ENCODE peak calls at places on chromosomes 11 and 22, in five cellular contexts. Q is H1, O is H9, H is IMR-90, T is neuronal stem cell. E is an unnamed sample.

GRCh38 chr22:39453765-39454378 is 2.9 kb upstream of the MGAT3 start:
- DNase-seq in Q (no peak), O (no peak), H (peak), T (no peak), E (peak)

GRCh38 chr11:133619973-133620372 is 87.7 kb upstream of the OPCML start:
- DNase-seq in Q (no peak), O (no peak), H (no peak), T (no peak), E (no peak)

GRCh38 chr11:19686234-19686633 is 26.4 kb upstream of the NAV2 start:
- DNase-seq in Q (no peak), O (no peak), H (no peak), T (no peak), E (no peak)

GRCh38 chr22:44968736-44969135 is 41.1 kb downstream of the PHF21B start:
- DNase-seq in Q (no peak), O (no peak), H (no peak), T (no peak), E (no peak)

GRCh38 chr11:57586711-57587110 is 10.8 kb upstream of the SERPING1 start:
- DNase-seq in Q (no peak), O (no peak), H (no peak), T (no peak), E (no peak)

GRCh38 chr11:68857037-68857586 is 15.4 kb upstream of the CPT1A start:
- DNase-seq in Q (no peak), O (no peak), H (no peak), T (no peak), E (peak)

GRCh38 chr11:88117281-88117858 is 57.9 kb downstream of the RAB38 start:
- DNase-seq in Q (no peak), O (no peak), H (no peak), T (no peak), E (no peak)

GRCh38 chr22:45538284-45538683 is 35.6 kb downstream of the FBLN1 start:
- DNase-seq in Q (no peak), O (no peak), H (no peak), T (no peak), E (no peak)

GRCh38 chr11:61969838-61970452 is 2.5 kb upstream of the FTH1 start:
- DNase-seq in Q (no peak), O (no peak), H (peak), T (no peak), E (peak)

GRCh38 chr11:41522391-41522790 is 62.9 kb upstream of the LRRC4C start:
- DNase-seq in Q (no peak), O (no peak), H (no peak), T (no peak), E (no peak)

GRCh38 chr11:117823941-117824420 is 563 bp downstream of the FXYD2 start:
- DNase-seq in Q (no peak), O (peak), H (no peak), T (no peak), E (peak)

GRCh38 chr11:19460718-19461405 is 220.1 kb upstream of the E2F8 start:
- DNase-seq in Q (no peak), O (no peak), H (peak), T (no peak), E (no peak)

GRCh38 chr11:75919525-75919924 is 104.5 kb downstream of the UVRAG start:
- DNase-seq in Q (no peak), O (no peak), H (peak), T (no peak), E (no peak)

GRCh38 chr11:124329787-124330478 is 9.9 kb upstream of the OR8D2 start:
- DNase-seq in Q (no peak), O (no peak), H (peak), T (no peak), E (peak)

GRCh38 chr11:106950067-106950491 is 68.2 kb downstream of the GUCY1A2 start:
- DNase-seq in Q (no peak), O (no peak), H (no peak), T (no peak), E (no peak)

GRCh38 chr22:39690901-39691620 is 120.5 kb downstream of the CACNA1I start:
- DNase-seq in Q (no peak), O (peak), H (no peak), T (peak), E (no peak)

GRCh38 chr11:33476945-33477584 is 219.9 kb downstream of the HIPK3 start:
- DNase-seq in Q (no peak), O (no peak), H (peak), T (no peak), E (no peak)

GRCh38 chr22:39543095-39543494 is 10.5 kb upstream of the RPS19BP1 start:
- DNase-seq in Q (no peak), O (peak), H (peak), T (no peak), E (peak)

GRCh38 chr11:109085708-109086373 is 336.1 kb upstream of the C11orf87 start:
- DNase-seq in Q (no peak), O (no peak), H (peak), T (no peak), E (no peak)

GRCh38 chr11:28107331-28107725 is 628 bp downstream of the KIF18A start:
- DNase-seq in Q (no peak), O (no peak), H (peak), T (no peak), E (peak)

GRCh38 chr11:103803062-103803461 is 233.4 kb upstream of the DDI1 start:
- DNase-seq in Q (no peak), O (no peak), H (peak), T (no peak), E (peak)

GRCh38 chr22:25567305-25567704 is 2.8 kb downstream of the GRK3 start:
- DNase-seq in Q (no peak), O (no peak), H (no peak), T (no peak), E (no peak)

GRCh38 chr22:43000441-43001175 is 14.3 kb downstream of the PACSIN2 start:
- DNase-seq in Q (no peak), O (no peak), H (peak), T (no peak), E (peak)

GRCh38 chr11:94417386-94417987 is 16.3 kb upstream of the GPR83 start:
- DNase-seq in Q (no peak), O (no peak), H (peak), T (no peak), E (peak)

GRCh38 chr11:120186799-120187591 is 23.8 kb upstream of the OAF start:
- DNase-seq in Q (no peak), O (peak), H (peak), T (no peak), E (no peak)

GRCh38 chr11:34907934-34908593 is 8.1 kb downstream of the APIP start:
- DNase-seq in Q (no peak), O (no peak), H (no peak), T (no peak), E (peak)

GRCh38 chr22:30226192-30226832 is 20.2 kb downstream of the LIF start:
- DNase-seq in Q (no peak), O (no peak), H (peak), T (no peak), E (peak)

GRCh38 chr11:88704505-88704904 is 361.3 kb downstream of the GRM5 start:
- DNase-seq in Q (no peak), O (no peak), H (peak), T (peak), E (no peak)

GRCh38 chr11:116642902-116643301 is 129.9 kb downstream of the BUD13 start:
- DNase-seq in Q (no peak), O (no peak), H (no peak), T (no peak), E (no peak)

GRCh38 chr11:125481531-125481930 is 14.5 kb downstream of the FEZ1 start:
- DNase-seq in Q (no peak), O (no peak), H (no peak), T (no peak), E (no peak)

GRCh38 chr11:130272336-130272735 is 42.4 kb downstream of the ZBTB44 start:
- DNase-seq in Q (no peak), O (no peak), H (no peak), T (no peak), E (no peak)

GRCh38 chr11:36689442-36689841 is 91.4 kb upstream of the RAG2 start:
- DNase-seq in Q (no peak), O (no peak), H (no peak), T (no peak), E (no peak)

GRCh38 chr11:3775761-3776406 is 21.5 kb downstream of the NUP98 start:
- DNase-seq in Q (no peak), O (no peak), H (no peak), T (no peak), E (no peak)

GRCh38 chr11:59669611-59670009 is 773 bp upstream of the PATL1 start:
- DNase-seq in Q (no peak), O (no peak), H (peak), T (no peak), E (peak)

GRCh38 chr11:81725691-81726090 is 1008.0 kb downstream of the FAM181B start:
- DNase-seq in Q (no peak), O (no peak), H (no peak), T (no peak), E (peak)

DNA sequence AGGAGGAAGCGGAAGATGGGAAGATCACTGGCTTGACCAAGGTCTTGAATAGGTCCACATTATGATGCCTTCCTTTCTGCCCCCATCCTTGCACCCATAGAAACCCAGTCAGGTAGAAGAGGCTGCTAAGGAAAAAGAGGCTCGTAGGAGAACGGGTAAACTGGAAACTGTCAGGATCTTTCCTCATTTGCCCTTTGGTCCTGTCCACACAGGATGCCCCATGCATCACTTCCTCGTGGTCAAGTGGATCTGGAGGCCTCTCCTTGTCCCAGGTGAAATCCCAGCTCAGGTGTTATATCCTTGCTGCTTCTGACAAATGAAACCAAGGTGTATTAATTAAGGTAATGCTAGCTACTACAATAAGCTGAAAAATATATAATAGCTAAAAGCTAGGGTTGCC is 8.0 kb upstream of the ZBTB16 start:
- DNase-seq in Q (no peak), O (no peak), H (no peak), T (no peak), E (no peak)
- H3K23ac ChIP-seq in Q (no peak), O (no peak), H (no peak), T (no peak), E (no peak)

DNA sequence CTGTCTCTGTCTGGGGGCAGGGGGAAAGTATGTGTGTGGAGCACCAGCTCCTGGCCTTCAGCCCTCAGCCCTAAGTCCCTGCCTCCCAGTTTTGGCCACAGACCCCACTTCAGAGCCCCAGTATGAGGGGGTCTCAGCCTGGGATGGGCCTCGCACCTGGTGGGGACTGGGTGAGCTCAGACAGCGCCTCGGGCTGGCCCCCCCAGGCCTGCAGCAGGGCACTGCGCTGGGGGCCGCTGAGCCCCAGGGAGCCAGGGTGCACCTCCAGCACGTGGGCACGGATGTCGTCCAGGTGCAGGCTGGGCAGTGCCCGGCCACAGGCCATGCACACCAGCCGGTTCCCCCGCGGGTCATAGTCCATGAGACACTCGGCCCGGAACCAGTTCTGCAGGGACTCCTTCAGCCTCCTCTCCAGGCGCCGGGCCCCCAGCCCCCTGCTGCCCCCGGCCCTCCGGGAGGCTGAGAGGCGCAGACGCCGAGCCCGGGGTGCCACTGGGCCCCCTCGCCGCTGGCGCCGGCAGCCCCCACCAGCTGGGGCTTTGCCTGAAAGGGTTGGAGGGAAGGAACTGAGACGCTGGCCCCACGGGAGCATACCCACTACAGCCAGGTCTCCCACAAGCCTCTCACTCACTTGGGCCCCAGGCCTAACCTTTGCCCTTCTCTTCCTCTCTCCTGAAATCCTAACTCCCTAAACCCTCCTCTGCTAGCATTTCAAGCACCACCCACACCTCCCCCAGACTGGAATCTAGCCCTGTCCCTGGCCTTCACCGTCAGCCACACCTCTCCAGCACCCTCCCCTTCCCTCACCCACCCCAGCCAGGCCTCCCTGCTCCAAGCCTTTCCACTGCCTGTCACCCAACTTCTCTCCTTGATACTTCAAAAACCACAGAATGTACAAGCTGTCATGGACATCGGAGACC is 3.6 kb downstream of the ZFTA start:
- DNase-seq in Q (no peak), O (peak), H (no peak), T (no peak), E (no peak)
- H3K9ac ChIP-seq in Q (no peak), O (no peak), H (no peak), T (peak), E (no peak)

DNA sequence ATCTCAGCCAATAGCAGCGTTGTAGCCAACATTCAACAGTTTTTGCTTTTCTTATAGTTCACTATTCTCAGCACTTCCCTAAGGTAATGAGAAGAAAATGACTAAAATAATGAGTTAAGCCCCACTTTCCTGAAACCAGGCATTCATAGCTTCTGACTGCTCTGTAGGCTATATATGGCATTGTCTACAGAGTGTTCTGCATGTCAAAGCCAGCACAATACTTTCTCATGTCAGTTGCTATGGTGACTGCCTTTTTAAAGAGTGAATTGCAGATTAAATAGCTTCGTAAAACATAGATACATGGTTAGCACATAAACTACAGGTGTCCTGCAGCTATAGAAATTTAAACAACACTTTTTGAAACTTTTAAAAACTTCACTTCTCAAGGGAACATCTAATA is 1256.1 kb upstream of the CNTN5 start:
- DNase-seq in Q (no peak), O (no peak), H (no peak), T (no peak), E (no peak)
- H3K27ac ChIP-seq in Q (no peak), O (no peak), H (no peak), T (no peak), E (no peak)

GRCh38 chr11:504994-505344 is 2.1 kb downstream of the RNH1 start:
- DNase-seq in Q (no peak), O (no peak), H (no peak), T (no peak), E (no peak)

GRCh38 chr11:506950-507726 is at the start of gene RNH1:
- DNase-seq in Q (peak), O (peak), H (peak), T (peak), E (peak)

GRCh38 chr11:504053-504993 is 2.7 kb downstream of the RNH1 start:
- DNase-seq in Q (no peak), O (no peak), H (no peak), T (no peak), E (no peak)

GRCh38 chr11:507727-508515 is 879 bp upstream of the RNH1 start:
- DNase-seq in Q (no peak), O (no peak), H (no peak), T (no peak), E (peak)

DNA sequence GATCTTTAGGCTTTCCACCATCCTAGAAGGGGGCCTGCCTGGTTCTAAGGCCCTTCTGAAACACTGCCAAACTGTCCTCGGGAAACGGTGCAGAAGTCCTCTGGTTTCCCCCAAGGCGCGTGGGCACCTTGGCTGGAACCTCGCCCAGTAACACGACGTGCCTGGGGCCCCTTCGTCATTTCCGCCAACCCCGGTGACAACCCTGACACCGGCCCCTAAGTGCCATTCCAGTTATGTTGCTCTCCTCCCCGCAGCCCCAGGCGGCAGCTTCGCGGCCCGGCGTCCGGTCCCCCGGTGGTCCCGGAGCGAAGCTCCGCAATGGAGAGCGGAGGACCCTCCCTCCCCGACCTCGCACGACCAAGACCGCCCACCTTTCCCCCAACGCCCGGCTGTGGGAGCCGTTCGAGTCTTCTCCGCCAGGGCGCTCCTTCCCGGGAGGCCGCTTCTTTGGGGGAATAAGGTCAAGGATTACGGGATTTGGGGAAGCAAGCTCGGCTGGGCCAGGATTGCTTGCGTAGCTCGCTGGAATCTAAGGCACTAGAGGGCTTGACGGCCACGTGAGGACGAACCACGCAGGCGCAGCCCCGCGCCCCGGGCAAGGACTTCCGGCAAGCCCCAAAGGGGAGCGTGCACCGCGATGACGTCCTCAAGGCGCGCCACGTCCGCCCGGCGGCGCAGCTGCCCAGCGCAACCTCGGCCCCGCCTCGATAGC is 648 bp downstream of the RNH1 start:
- DNase-seq in Q (peak), O (peak), H (peak), T (no peak), E (peak)
- H3K23ac ChIP-seq in Q (no peak), O (no peak), H (peak), T (peak), E (no peak)

GRCh38 chr11:112856133-112856532 is 105.1 kb upstream of the NCAM1 start:
- DNase-seq in Q (no peak), O (no peak), H (no peak), T (no peak), E (no peak)

GRCh38 chr11:112847568-112847967 is 113.7 kb upstream of the NCAM1 start:
- DNase-seq in Q (no peak), O (no peak), H (no peak), T (no peak), E (no peak)

GRCh38 chr11:112856591-112856990 is 104.6 kb upstream of the NCAM1 start:
- DNase-seq in Q (no peak), O (no peak), H (no peak), T (no peak), E (no peak)

GRCh38 chr11:112852141-112852853 is 108.9 kb upstream of the NCAM1 start:
- DNase-seq in Q (no peak), O (no peak), H (no peak), T (no peak), E (no peak)
- H3K9ac ChIP-seq in Q (no peak), O (no peak), H (no peak), T (no peak), E (peak)

GRCh38 chr11:22822204-22822603 is 7.4 kb downstream of the SVIP start:
- DNase-seq in Q (no peak), O (no peak), H (no peak), T (no peak), E (no peak)
- H3K27ac ChIP-seq in Q (no peak), O (no peak), H (no peak), T (no peak), E (no peak)

E was measured in mesenchymal stem cell.